ENCODE peak calls at places on chromosomes 2 and 18, in eight cellular contexts. One of them, this sample, is unnamed.
A peak's percentile ranks its signal among the peaks of the same experiment; 100 is the strongest.

GRCh38 chr18:11689972-11690570 is 1.0 kb downstream of the GNAL start:
- DNase-seq in fibroblast of mammary gland: peak; percentile 29
- DNase-seq in pancreas: no peak
- DNase-seq in AG10803: no peak
- DNase-seq in fibroblast of pulmonary artery: no peak
- DNase-seq in GM13977: no peak
- DNase-seq in fibroblast of the aortic adventitia: no peak
- DNase-seq in mammary epithelial cell: peak; percentile 46
- DNase-seq in this sample: no peak

GRCh38 chr18:44859263-44859662 is 178.6 kb downstream of the SETBP1 start:
- DNase-seq in fibroblast of mammary gland: peak; percentile 14
- DNase-seq in pancreas: no peak
- DNase-seq in AG10803: no peak
- DNase-seq in fibroblast of pulmonary artery: no peak
- DNase-seq in GM13977: no peak
- DNase-seq in fibroblast of the aortic adventitia: no peak
- DNase-seq in mammary epithelial cell: peak; percentile 63
- DNase-seq in this sample: no peak

GRCh38 chr2:23394700-23395099 is 9.7 kb downstream of the KLHL29 start:
- DNase-seq in fibroblast of mammary gland: no peak
- DNase-seq in pancreas: no peak
- DNase-seq in AG10803: no peak
- DNase-seq in fibroblast of pulmonary artery: no peak
- DNase-seq in GM13977: no peak
- DNase-seq in fibroblast of the aortic adventitia: no peak
- DNase-seq in mammary epithelial cell: no peak
- DNase-seq in this sample: no peak

GRCh38 chr2:190466819-190467444 is 58.8 kb downstream of the MFSD6 start:
- DNase-seq in fibroblast of mammary gland: peak; percentile 46
- DNase-seq in pancreas: no peak
- DNase-seq in AG10803: no peak
- DNase-seq in fibroblast of pulmonary artery: no peak
- DNase-seq in GM13977: no peak
- DNase-seq in fibroblast of the aortic adventitia: peak; percentile 3
- DNase-seq in mammary epithelial cell: peak; percentile 24
- DNase-seq in this sample: no peak

GRCh38 chr18:54130177-54130576 is 94.3 kb downstream of the MBD2 start:
- DNase-seq in fibroblast of mammary gland: no peak
- DNase-seq in pancreas: no peak
- DNase-seq in AG10803: peak; percentile 53
- DNase-seq in fibroblast of pulmonary artery: no peak
- DNase-seq in GM13977: no peak
- DNase-seq in fibroblast of the aortic adventitia: no peak
- DNase-seq in mammary epithelial cell: no peak
- DNase-seq in this sample: no peak

GRCh38 chr2:26988165-26988879 is 17.9 kb downstream of the MAPRE3 start:
- DNase-seq in fibroblast of mammary gland: peak; percentile 93
- DNase-seq in pancreas: no peak
- DNase-seq in AG10803: peak; percentile 67
- DNase-seq in fibroblast of pulmonary artery: peak; percentile 80
- DNase-seq in GM13977: no peak
- DNase-seq in fibroblast of the aortic adventitia: peak; percentile 82
- DNase-seq in mammary epithelial cell: peak; percentile 29
- DNase-seq in this sample: no peak

GRCh38 chr2:61799054-61799453 is 54.8 kb downstream of the FAM161A start:
- DNase-seq in fibroblast of mammary gland: no peak
- DNase-seq in pancreas: no peak
- DNase-seq in AG10803: no peak
- DNase-seq in fibroblast of pulmonary artery: no peak
- DNase-seq in GM13977: no peak
- DNase-seq in fibroblast of the aortic adventitia: no peak
- DNase-seq in mammary epithelial cell: no peak
- DNase-seq in this sample: no peak

GRCh38 chr2:38375711-38376345 is 1.2 kb downstream of the ATL2 start:
- DNase-seq in fibroblast of mammary gland: no peak
- DNase-seq in pancreas: no peak
- DNase-seq in AG10803: no peak
- DNase-seq in fibroblast of pulmonary artery: peak; percentile 34
- DNase-seq in GM13977: no peak
- DNase-seq in fibroblast of the aortic adventitia: peak; percentile 58
- DNase-seq in mammary epithelial cell: no peak
- DNase-seq in this sample: no peak

GRCh38 chr2:176639016-176639343 is 369.7 kb downstream of the MTX2 start:
- DNase-seq in fibroblast of mammary gland: no peak
- DNase-seq in pancreas: no peak
- DNase-seq in AG10803: no peak
- DNase-seq in fibroblast of pulmonary artery: no peak
- DNase-seq in GM13977: no peak
- DNase-seq in fibroblast of the aortic adventitia: no peak
- DNase-seq in mammary epithelial cell: no peak
- DNase-seq in this sample: no peak

GRCh38 chr2:45992021-45992745 is 305.0 kb upstream of the EPAS1 start:
- DNase-seq in fibroblast of mammary gland: peak; percentile 85
- DNase-seq in pancreas: no peak
- DNase-seq in AG10803: peak; percentile 99
- DNase-seq in fibroblast of pulmonary artery: peak; percentile 73
- DNase-seq in GM13977: no peak
- DNase-seq in fibroblast of the aortic adventitia: peak; percentile 98
- DNase-seq in mammary epithelial cell: peak; percentile 60
- DNase-seq in this sample: no peak

GRCh38 chr2:111196435-111196834 is 75.7 kb downstream of the BCL2L11 start:
- DNase-seq in fibroblast of mammary gland: no peak
- DNase-seq in pancreas: no peak
- DNase-seq in AG10803: no peak
- DNase-seq in fibroblast of pulmonary artery: no peak
- DNase-seq in GM13977: no peak
- DNase-seq in fibroblast of the aortic adventitia: no peak
- DNase-seq in mammary epithelial cell: peak; percentile 37
- DNase-seq in this sample: no peak

GRCh38 chr18:24826605-24827004 is 366.2 kb downstream of the HRH4 start:
- DNase-seq in fibroblast of mammary gland: no peak
- DNase-seq in pancreas: no peak
- DNase-seq in AG10803: no peak
- DNase-seq in fibroblast of pulmonary artery: no peak
- DNase-seq in GM13977: no peak
- DNase-seq in fibroblast of the aortic adventitia: no peak
- DNase-seq in mammary epithelial cell: no peak
- DNase-seq in this sample: no peak

GRCh38 chr2:169732583-169733358 is 861 bp upstream of the KLHL23 start:
- DNase-seq in fibroblast of mammary gland: no peak
- DNase-seq in pancreas: no peak
- DNase-seq in AG10803: no peak
- DNase-seq in fibroblast of pulmonary artery: no peak
- DNase-seq in GM13977: no peak
- DNase-seq in fibroblast of the aortic adventitia: no peak
- DNase-seq in mammary epithelial cell: no peak
- DNase-seq in this sample: no peak

GRCh38 chr18:23661735-23662308 is 889 bp downstream of the ANKRD29 start:
- DNase-seq in fibroblast of mammary gland: no peak
- DNase-seq in pancreas: no peak
- DNase-seq in AG10803: no peak
- DNase-seq in fibroblast of pulmonary artery: no peak
- DNase-seq in GM13977: no peak
- DNase-seq in fibroblast of the aortic adventitia: no peak
- DNase-seq in mammary epithelial cell: no peak
- DNase-seq in this sample: no peak

GRCh38 chr2:58923869-58924268 is 682.7 kb upstream of the FANCL start:
- DNase-seq in fibroblast of mammary gland: peak; percentile 89
- DNase-seq in pancreas: no peak
- DNase-seq in AG10803: peak; percentile 95
- DNase-seq in fibroblast of pulmonary artery: peak; percentile 11
- DNase-seq in GM13977: no peak
- DNase-seq in fibroblast of the aortic adventitia: peak; percentile 20
- DNase-seq in mammary epithelial cell: no peak
- DNase-seq in this sample: no peak

GRCh38 chr18:41226186-41226585 is 728.8 kb upstream of the PIK3C3 start:
- DNase-seq in fibroblast of mammary gland: no peak
- DNase-seq in pancreas: no peak
- DNase-seq in AG10803: peak; percentile 68
- DNase-seq in fibroblast of pulmonary artery: peak; percentile 91
- DNase-seq in GM13977: no peak
- DNase-seq in fibroblast of the aortic adventitia: no peak
- DNase-seq in mammary epithelial cell: peak; percentile 70
- DNase-seq in this sample: no peak

GRCh38 chr2:239278941-239279365 is 121.9 kb downstream of the HDAC4 start:
- DNase-seq in fibroblast of mammary gland: peak; percentile 91
- DNase-seq in pancreas: peak; percentile 41
- DNase-seq in AG10803: peak; percentile 57
- DNase-seq in fibroblast of pulmonary artery: peak; percentile 21
- DNase-seq in GM13977: no peak
- DNase-seq in fibroblast of the aortic adventitia: peak; percentile 54
- DNase-seq in mammary epithelial cell: no peak
- DNase-seq in this sample: no peak

GRCh38 chr2:216188956-216189355 is 79.8 kb downstream of the XRCC5 start:
- DNase-seq in fibroblast of mammary gland: peak; percentile 73
- DNase-seq in pancreas: no peak
- DNase-seq in AG10803: peak; percentile 70
- DNase-seq in fibroblast of pulmonary artery: no peak
- DNase-seq in GM13977: no peak
- DNase-seq in fibroblast of the aortic adventitia: peak; percentile 47
- DNase-seq in mammary epithelial cell: peak; percentile 85
- DNase-seq in this sample: no peak

GRCh38 chr2:76252704-76253103 is 542.0 kb upstream of the GCFC2 start:
- DNase-seq in fibroblast of mammary gland: no peak
- DNase-seq in pancreas: no peak
- DNase-seq in AG10803: no peak
- DNase-seq in fibroblast of pulmonary artery: no peak
- DNase-seq in GM13977: no peak
- DNase-seq in fibroblast of the aortic adventitia: no peak
- DNase-seq in mammary epithelial cell: no peak
- DNase-seq in this sample: no peak

GRCh38 chr2:9318461-9319337 is 104.6 kb downstream of the ITGB1BP1 start:
- DNase-seq in fibroblast of mammary gland: no peak
- DNase-seq in pancreas: no peak
- DNase-seq in AG10803: no peak
- DNase-seq in fibroblast of pulmonary artery: peak; percentile 69
- DNase-seq in GM13977: no peak
- DNase-seq in fibroblast of the aortic adventitia: peak; percentile 68
- DNase-seq in mammary epithelial cell: peak; percentile 14
- DNase-seq in this sample: no peak

GRCh38 chr18:76203552-76203951 is 291.5 kb downstream of the ZNF516 start:
- DNase-seq in fibroblast of mammary gland: peak; percentile 1
- DNase-seq in pancreas: no peak
- DNase-seq in AG10803: no peak
- DNase-seq in fibroblast of pulmonary artery: no peak
- DNase-seq in GM13977: no peak
- DNase-seq in fibroblast of the aortic adventitia: no peak
- DNase-seq in mammary epithelial cell: no peak
- DNase-seq in this sample: no peak

GRCh38 chr2:7035884-7036283 is 118.7 kb downstream of the RNF144A start:
- DNase-seq in fibroblast of mammary gland: no peak
- DNase-seq in pancreas: no peak
- DNase-seq in AG10803: no peak
- DNase-seq in fibroblast of pulmonary artery: no peak
- DNase-seq in GM13977: no peak
- DNase-seq in fibroblast of the aortic adventitia: no peak
- DNase-seq in mammary epithelial cell: no peak
- DNase-seq in this sample: no peak

GRCh38 chr18:37457754-37458153 is 107.8 kb downstream of the CELF4 start:
- DNase-seq in fibroblast of mammary gland: no peak
- DNase-seq in pancreas: no peak
- DNase-seq in AG10803: no peak
- DNase-seq in fibroblast of pulmonary artery: no peak
- DNase-seq in GM13977: no peak
- DNase-seq in fibroblast of the aortic adventitia: no peak
- DNase-seq in mammary epithelial cell: no peak
- DNase-seq in this sample: no peak

GRCh38 chr18:13427354-13427753 is 208.8 kb downstream of the LDLRAD4 start:
- DNase-seq in fibroblast of mammary gland: no peak
- DNase-seq in pancreas: no peak
- DNase-seq in AG10803: no peak
- DNase-seq in fibroblast of pulmonary artery: no peak
- DNase-seq in GM13977: no peak
- DNase-seq in fibroblast of the aortic adventitia: no peak
- DNase-seq in mammary epithelial cell: no peak
- DNase-seq in this sample: no peak
- TF ChIP-seq CTCF in fibroblast of mammary gland: no peak
- TF ChIP-seq CTCF in pancreas: no peak
- TF ChIP-seq CTCF in AG10803: no peak
- TF ChIP-seq CTCF in fibroblast of pulmonary artery: no peak
- TF ChIP-seq CTCF in GM13977: no peak
- TF ChIP-seq CTCF in fibroblast of the aortic adventitia: no peak
- TF ChIP-seq CTCF in mammary epithelial cell: no peak
- TF ChIP-seq CTCF in this sample: no peak

GRCh38 chr2:98494699-98495098 is 50.0 kb downstream of the INPP4A start:
- DNase-seq in fibroblast of mammary gland: no peak
- DNase-seq in pancreas: no peak
- DNase-seq in AG10803: no peak
- DNase-seq in fibroblast of pulmonary artery: no peak
- DNase-seq in GM13977: no peak
- DNase-seq in fibroblast of the aortic adventitia: no peak
- DNase-seq in mammary epithelial cell: no peak
- DNase-seq in this sample: no peak
- TF ChIP-seq CTCF in fibroblast of mammary gland: no peak
- TF ChIP-seq CTCF in pancreas: no peak
- TF ChIP-seq CTCF in AG10803: no peak
- TF ChIP-seq CTCF in fibroblast of pulmonary artery: no peak
- TF ChIP-seq CTCF in GM13977: no peak
- TF ChIP-seq CTCF in fibroblast of the aortic adventitia: no peak
- TF ChIP-seq CTCF in mammary epithelial cell: no peak
- TF ChIP-seq CTCF in this sample: no peak

DNA sequence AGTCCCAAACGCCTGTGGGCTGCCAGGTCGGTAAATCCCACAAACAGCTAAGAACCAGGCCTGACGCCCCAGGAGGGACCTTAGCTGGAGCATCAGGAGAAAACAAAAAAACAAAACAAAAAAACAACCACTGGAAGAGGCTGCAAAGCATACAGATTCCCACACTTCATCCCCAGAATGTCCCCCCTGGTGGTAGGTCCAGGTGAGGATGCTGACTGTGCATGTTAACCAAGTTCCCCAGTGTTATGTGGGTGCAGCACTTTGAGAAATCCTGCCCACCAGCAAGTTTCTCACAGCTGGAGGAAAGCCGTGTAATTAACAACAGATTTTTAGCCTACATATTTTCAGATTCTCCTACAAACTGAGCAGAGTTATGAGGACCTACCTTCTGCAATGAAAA is 15.1 kb downstream of the ST3GAL5 start:
- DNase-seq in fibroblast of mammary gland: no peak
- DNase-seq in pancreas: no peak
- DNase-seq in AG10803: peak; percentile 37
- DNase-seq in fibroblast of pulmonary artery: no peak
- DNase-seq in GM13977: no peak
- DNase-seq in fibroblast of the aortic adventitia: no peak
- DNase-seq in mammary epithelial cell: no peak
- DNase-seq in this sample: no peak
- TF ChIP-seq CTCF in fibroblast of mammary gland: peak; percentile 30
- TF ChIP-seq CTCF in pancreas: no peak
- TF ChIP-seq CTCF in AG10803: peak; percentile 24
- TF ChIP-seq CTCF in fibroblast of pulmonary artery: peak; percentile 36
- TF ChIP-seq CTCF in GM13977: peak; percentile 15
- TF ChIP-seq CTCF in fibroblast of the aortic adventitia: peak; percentile 26
- TF ChIP-seq CTCF in mammary epithelial cell: peak; percentile 7
- TF ChIP-seq CTCF in this sample: peak; percentile 24

GRCh38 chr2:138842341-138842740 is 62.2 kb upstream of the NXPH2 start:
- DNase-seq in fibroblast of mammary gland: no peak
- DNase-seq in pancreas: no peak
- DNase-seq in AG10803: no peak
- DNase-seq in fibroblast of pulmonary artery: no peak
- DNase-seq in GM13977: no peak
- DNase-seq in fibroblast of the aortic adventitia: no peak
- DNase-seq in mammary epithelial cell: no peak
- DNase-seq in this sample: no peak

GRCh38 chr2:138846216-138846821 is 66.1 kb upstream of the NXPH2 start:
- DNase-seq in fibroblast of mammary gland: peak; percentile 29
- DNase-seq in pancreas: no peak
- DNase-seq in AG10803: peak; percentile 9
- DNase-seq in fibroblast of pulmonary artery: peak; percentile 35
- DNase-seq in GM13977: peak; percentile 34
- DNase-seq in fibroblast of the aortic adventitia: peak; percentile 31
- DNase-seq in mammary epithelial cell: peak; percentile 19
- DNase-seq in this sample: no peak

GRCh38 chr2:138841459-138841858 is 61.3 kb upstream of the NXPH2 start:
- DNase-seq in fibroblast of mammary gland: no peak
- DNase-seq in pancreas: no peak
- DNase-seq in AG10803: no peak
- DNase-seq in fibroblast of pulmonary artery: no peak
- DNase-seq in GM13977: no peak
- DNase-seq in fibroblast of the aortic adventitia: no peak
- DNase-seq in mammary epithelial cell: no peak
- DNase-seq in this sample: no peak
- TF ChIP-seq CTCF in fibroblast of mammary gland: no peak
- TF ChIP-seq CTCF in pancreas: no peak
- TF ChIP-seq CTCF in AG10803: no peak
- TF ChIP-seq CTCF in fibroblast of pulmonary artery: no peak
- TF ChIP-seq CTCF in GM13977: no peak
- TF ChIP-seq CTCF in fibroblast of the aortic adventitia: peak; percentile 1
- TF ChIP-seq CTCF in mammary epithelial cell: no peak
- TF ChIP-seq CTCF in this sample: no peak